ENCODE peak calls at places on chromosomes 16 and 17, in five cellular contexts. One of them, this sample, is unnamed.

GRCh38 chr16:11325404-11326083 is 19.7 kb upstream of the RMI2 start:
- DNase-seq in adipocyte: no peak
- DNase-seq in colonic mucosa: no peak
- DNase-seq in psoas muscle: no peak
- DNase-seq in CD8-positive, alpha-beta memory T cell: no peak
- DNase-seq in this sample: no peak

GRCh38 chr17:75876190-75876937 is 2.0 kb downstream of the TRIM47 start:
- DNase-seq in colonic mucosa: peak; percentile 90
- DNase-seq in adipocyte: no peak
- DNase-seq in CD8-positive, alpha-beta memory T cell: peak; percentile 56
- DNase-seq in psoas muscle: no peak
- DNase-seq in this sample: peak; percentile 92

GRCh38 chr17:337022-337420 is 15.6 kb downstream of the RPH3AL start:
- DNase-seq in colonic mucosa: no peak
- DNase-seq in CD8-positive, alpha-beta memory T cell: no peak
- DNase-seq in adipocyte: no peak
- DNase-seq in psoas muscle: no peak
- DNase-seq in this sample: no peak

GRCh38 chr17:33580215-33580614 is 287.1 kb upstream of the ASIC2 start:
- DNase-seq in psoas muscle: no peak
- DNase-seq in adipocyte: no peak
- DNase-seq in CD8-positive, alpha-beta memory T cell: no peak
- DNase-seq in colonic mucosa: no peak
- DNase-seq in this sample: no peak

GRCh38 chr16:57257455-57258070 is 12.5 kb downstream of the ARL2BP start:
- DNase-seq in colonic mucosa: no peak
- DNase-seq in adipocyte: no peak
- DNase-seq in CD8-positive, alpha-beta memory T cell: no peak
- DNase-seq in psoas muscle: no peak
- DNase-seq in this sample: no peak

GRCh38 chr16:35569413-35569812 is 2110.0 kb downstream of the TP53TG3F start:
- DNase-seq in psoas muscle: no peak
- DNase-seq in colonic mucosa: no peak
- DNase-seq in adipocyte: no peak
- DNase-seq in CD8-positive, alpha-beta memory T cell: no peak
- DNase-seq in this sample: no peak

GRCh38 chr17:3526491-3526890 is 31.1 kb downstream of the TRPV3 start:
- DNase-seq in colonic mucosa: no peak
- DNase-seq in adipocyte: no peak
- DNase-seq in CD8-positive, alpha-beta memory T cell: no peak
- DNase-seq in psoas muscle: no peak
- DNase-seq in this sample: no peak

GRCh38 chr17:72457712-72458111 is 336.9 kb downstream of the SOX9 start:
- DNase-seq in psoas muscle: no peak
- DNase-seq in colonic mucosa: no peak
- DNase-seq in adipocyte: no peak
- DNase-seq in CD8-positive, alpha-beta memory T cell: no peak
- DNase-seq in this sample: no peak

GRCh38 chr17:9817086-9817485 is 4.8 kb downstream of the GSG1L2 start:
- DNase-seq in adipocyte: peak; percentile 2
- DNase-seq in colonic mucosa: no peak
- DNase-seq in CD8-positive, alpha-beta memory T cell: no peak
- DNase-seq in psoas muscle: no peak
- DNase-seq in this sample: peak; percentile 24

GRCh38 chr16:88599092-88599733 is 29.0 kb downstream of the ZC3H18 start:
- DNase-seq in adipocyte: no peak
- DNase-seq in psoas muscle: peak; percentile 87
- DNase-seq in colonic mucosa: peak; percentile 43
- DNase-seq in CD8-positive, alpha-beta memory T cell: no peak
- DNase-seq in this sample: no peak

GRCh38 chr17:61174310-61174709 is 225.3 kb upstream of the TBX2 start:
- DNase-seq in colonic mucosa: no peak
- DNase-seq in adipocyte: no peak
- DNase-seq in CD8-positive, alpha-beta memory T cell: no peak
- DNase-seq in psoas muscle: no peak
- DNase-seq in this sample: no peak

GRCh38 chr16:6694636-6695035 is 638.0 kb upstream of the RBFOX1 start:
- DNase-seq in colonic mucosa: no peak
- DNase-seq in adipocyte: no peak
- DNase-seq in CD8-positive, alpha-beta memory T cell: no peak
- DNase-seq in psoas muscle: no peak
- DNase-seq in this sample: no peak

GRCh38 chr16:1214693-1215092 is 10.4 kb downstream of the TPSG1 start:
- DNase-seq in CD8-positive, alpha-beta memory T cell: no peak
- DNase-seq in adipocyte: no peak
- DNase-seq in psoas muscle: no peak
- DNase-seq in colonic mucosa: no peak
- DNase-seq in this sample: no peak

GRCh38 chr17:72466199-72466598 is 345.4 kb downstream of the SOX9 start:
- DNase-seq in psoas muscle: no peak
- DNase-seq in colonic mucosa: peak; percentile 63
- DNase-seq in adipocyte: peak; percentile 48
- DNase-seq in CD8-positive, alpha-beta memory T cell: no peak
- DNase-seq in this sample: no peak

GRCh38 chr16:2043980-2044451 is 3.6 kb downstream of the NTHL1 start:
- DNase-seq in adipocyte: no peak
- DNase-seq in CD8-positive, alpha-beta memory T cell: no peak
- DNase-seq in psoas muscle: no peak
- DNase-seq in colonic mucosa: peak; percentile 74
- DNase-seq in this sample: peak; percentile 54

GRCh38 chr16:72467157-72467759 is 295.3 kb upstream of the PMFBP1 start:
- DNase-seq in CD8-positive, alpha-beta memory T cell: no peak
- DNase-seq in psoas muscle: no peak
- DNase-seq in colonic mucosa: no peak
- DNase-seq in adipocyte: peak; percentile 78
- DNase-seq in this sample: no peak

GRCh38 chr17:42518046-42518754 is 17.8 kb upstream of the NAGLU start:
- DNase-seq in CD8-positive, alpha-beta memory T cell: no peak
- DNase-seq in colonic mucosa: peak; percentile 87
- DNase-seq in adipocyte: peak; percentile 93
- DNase-seq in psoas muscle: peak; percentile 90
- DNase-seq in this sample: peak; percentile 48

GRCh38 chr17:68431661-68432071 is 25.6 kb downstream of the WIPI1 start:
- DNase-seq in adipocyte: no peak
- DNase-seq in psoas muscle: no peak
- DNase-seq in colonic mucosa: peak; percentile 15
- DNase-seq in CD8-positive, alpha-beta memory T cell: peak; percentile 21
- DNase-seq in this sample: no peak

GRCh38 chr16:82924075-82924854 is 297.5 kb downstream of the CDH13 start:
- DNase-seq in adipocyte: no peak
- DNase-seq in CD8-positive, alpha-beta memory T cell: no peak
- DNase-seq in colonic mucosa: no peak
- DNase-seq in psoas muscle: no peak
- DNase-seq in this sample: no peak

GRCh38 chr17:7632492-7632894 is 2.6 kb downstream of the SHBG start:
- DNase-seq in colonic mucosa: peak; percentile 32
- DNase-seq in adipocyte: peak; percentile 67
- DNase-seq in CD8-positive, alpha-beta memory T cell: no peak
- DNase-seq in psoas muscle: no peak
- DNase-seq in this sample: peak; percentile 46

GRCh38 chr17:72419866-72420774 is 299.3 kb downstream of the SOX9 start:
- DNase-seq in CD8-positive, alpha-beta memory T cell: no peak
- DNase-seq in psoas muscle: no peak
- DNase-seq in colonic mucosa: peak; percentile 61
- DNase-seq in adipocyte: no peak
- DNase-seq in this sample: no peak

GRCh38 chr16:85699628-85700027 is 10.9 kb upstream of the GINS2 start:
- DNase-seq in adipocyte: peak; percentile 34
- DNase-seq in colonic mucosa: no peak
- DNase-seq in CD8-positive, alpha-beta memory T cell: no peak
- DNase-seq in psoas muscle: no peak
- DNase-seq in this sample: no peak

GRCh38 chr17:38454528-38454927 is 26.3 kb downstream of the ARHGAP23 start:
- DNase-seq in colonic mucosa: no peak
- DNase-seq in psoas muscle: peak; percentile 97
- DNase-seq in CD8-positive, alpha-beta memory T cell: no peak
- DNase-seq in adipocyte: peak; percentile 91
- DNase-seq in this sample: no peak

GRCh38 chr17:38457577-38458371 is 29.5 kb downstream of the ARHGAP23 start:
- DNase-seq in CD8-positive, alpha-beta memory T cell: no peak
- DNase-seq in psoas muscle: no peak
- DNase-seq in colonic mucosa: no peak
- DNase-seq in adipocyte: no peak
- DNase-seq in this sample: no peak

GRCh38 chr17:38455288-38455915 is 27.1 kb downstream of the ARHGAP23 start:
- DNase-seq in colonic mucosa: no peak
- DNase-seq in CD8-positive, alpha-beta memory T cell: no peak
- DNase-seq in psoas muscle: no peak
- DNase-seq in adipocyte: no peak
- DNase-seq in this sample: no peak

GRCh38 chr17:38453951-38454421 is 25.7 kb downstream of the ARHGAP23 start:
- DNase-seq in adipocyte: peak; percentile 73
- DNase-seq in psoas muscle: no peak
- DNase-seq in CD8-positive, alpha-beta memory T cell: no peak
- DNase-seq in colonic mucosa: no peak
- DNase-seq in this sample: no peak

DNA sequence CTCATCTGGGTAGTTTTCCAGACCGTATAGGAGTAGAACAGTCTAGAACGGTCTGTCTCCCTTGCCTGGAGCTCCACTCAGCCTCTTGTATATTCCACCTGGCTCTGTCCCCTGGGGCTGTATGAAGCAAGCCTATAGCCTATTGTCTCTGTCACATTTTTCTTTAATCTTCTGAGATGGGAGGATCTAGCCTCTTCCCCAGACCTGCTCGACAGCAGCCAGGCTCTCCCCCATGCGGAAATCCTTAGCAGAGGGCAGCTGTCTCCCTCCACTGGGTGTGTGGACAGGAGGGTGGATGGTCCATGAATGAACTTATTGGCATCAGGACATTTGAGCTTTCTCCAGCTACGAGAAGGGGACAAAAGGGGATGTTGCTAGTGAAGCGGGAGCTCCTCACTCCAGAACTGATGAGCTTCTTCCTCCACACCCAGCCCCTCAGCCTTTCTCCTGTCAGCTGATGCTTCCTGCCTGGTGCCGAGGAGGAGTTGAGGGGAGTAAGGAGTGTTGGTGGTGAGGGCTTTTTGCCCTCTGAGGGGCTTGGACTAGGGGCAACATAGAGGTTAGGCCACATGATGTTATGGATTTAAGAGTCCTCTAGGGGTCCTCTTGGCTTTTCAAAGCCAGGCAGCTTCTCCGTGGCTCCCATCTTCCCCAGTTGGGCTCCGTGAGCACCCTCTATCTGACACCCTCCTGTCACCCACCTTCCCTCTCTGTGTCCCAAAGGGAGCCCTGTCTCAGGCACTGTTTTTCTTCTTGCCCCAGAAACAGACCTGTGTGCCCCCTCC is 28.0 kb downstream of the ARHGAP23 start:
- DNase-seq in CD8-positive, alpha-beta memory T cell: no peak
- DNase-seq in colonic mucosa: no peak
- DNase-seq in adipocyte: peak; percentile 39
- DNase-seq in psoas muscle: no peak
- DNase-seq in this sample: no peak
- H3K4me1 ChIP-seq in CD8-positive, alpha-beta memory T cell: no peaks in the 10 kb centered on the region
- H3K4me1 ChIP-seq in colonic mucosa: no peaks in the 10 kb centered on the region
- H3K4me1 ChIP-seq in adipocyte: peaks cover 17% of the 10 kb centered on the region
- H3K4me1 ChIP-seq in psoas muscle: peaks cover 28% of the 10 kb centered on the region
- H3K4me1 ChIP-seq in this sample: no peaks in the 10 kb centered on the region

GRCh38 chr17:78341559-78342437 is 18.1 kb downstream of the SOCS3 start:
- DNase-seq in colonic mucosa: peak; percentile 79
- DNase-seq in adipocyte: peak; percentile 93
- DNase-seq in psoas muscle: peak; percentile 89
- DNase-seq in CD8-positive, alpha-beta memory T cell: no peak
- DNase-seq in this sample: peak; percentile 79

GRCh38 chr17:78343099-78343432 is 16.8 kb downstream of the SOCS3 start:
- DNase-seq in colonic mucosa: no peak
- DNase-seq in CD8-positive, alpha-beta memory T cell: no peak
- DNase-seq in psoas muscle: peak; percentile 87
- DNase-seq in adipocyte: peak; percentile 93
- DNase-seq in this sample: peak; percentile 45

GRCh38 chr17:78344666-78345065 is 15.2 kb downstream of the SOCS3 start:
- DNase-seq in colonic mucosa: no peak
- DNase-seq in psoas muscle: no peak
- DNase-seq in CD8-positive, alpha-beta memory T cell: no peak
- DNase-seq in adipocyte: no peak
- DNase-seq in this sample: no peak

GRCh38 chr17:78343433-78344201 is 16.3 kb downstream of the SOCS3 start:
- DNase-seq in adipocyte: no peak
- DNase-seq in CD8-positive, alpha-beta memory T cell: peak; percentile 51
- DNase-seq in colonic mucosa: peak; percentile 53
- DNase-seq in psoas muscle: no peak
- DNase-seq in this sample: no peak

GRCh38 chr17:78342438-78343098 is 17.3 kb downstream of the SOCS3 start:
- DNase-seq in colonic mucosa: peak; percentile 62
- DNase-seq in CD8-positive, alpha-beta memory T cell: no peak
- DNase-seq in psoas muscle: peak; percentile 85
- DNase-seq in adipocyte: peak; percentile 90
- DNase-seq in this sample: no peak
- H3K4me3 ChIP-seq in colonic mucosa: peak overlapping the region; percentile 39
- H3K4me3 ChIP-seq in CD8-positive, alpha-beta memory T cell: peak overlapping the region; percentile 54
- H3K4me3 ChIP-seq in psoas muscle: peak overlapping the region; percentile 56
- H3K4me3 ChIP-seq in adipocyte: peak overlapping the region; percentile 69
- H3K4me3 ChIP-seq in this sample: no peak overlapping the region

GRCh38 chr17:81466564-81467472 is 45.8 kb downstream of the ACTG1 start:
- DNase-seq in adipocyte: no peak
- DNase-seq in psoas muscle: no peak
- DNase-seq in colonic mucosa: no peak
- DNase-seq in CD8-positive, alpha-beta memory T cell: no peak
- DNase-seq in this sample: no peak
- H3K4me1 ChIP-seq in adipocyte: peaks cover 12% of the 10 kb centered on the region
- H3K4me1 ChIP-seq in psoas muscle: no peaks in the 10 kb centered on the region
- H3K4me1 ChIP-seq in colonic mucosa: no peaks in the 10 kb centered on the region
- H3K4me1 ChIP-seq in CD8-positive, alpha-beta memory T cell: no peaks in the 10 kb centered on the region
- H3K4me1 ChIP-seq in this sample: no peaks in the 10 kb centered on the region

DNA sequence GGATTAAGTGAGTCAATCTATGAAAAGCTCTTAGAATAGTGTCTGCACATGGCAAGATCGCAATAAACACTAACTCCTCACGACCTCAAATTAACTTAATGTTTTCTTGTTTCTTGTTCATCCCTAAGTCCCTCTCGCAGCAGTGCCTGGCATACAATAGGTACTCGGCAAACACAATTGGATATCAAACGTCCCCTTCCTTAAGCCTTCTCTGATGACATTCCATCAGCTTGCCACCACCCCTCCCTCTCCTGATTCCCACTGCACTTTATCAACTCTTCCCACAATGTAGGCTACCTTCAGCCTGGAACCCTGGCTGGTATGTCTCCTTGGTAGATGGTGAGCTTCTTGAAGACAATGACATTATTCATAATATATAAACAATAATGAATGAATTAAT is 33.3 kb downstream of the CCDC42 start:
- DNase-seq in CD8-positive, alpha-beta memory T cell: no peak
- DNase-seq in colonic mucosa: no peak
- DNase-seq in adipocyte: no peak
- DNase-seq in psoas muscle: no peak
- DNase-seq in this sample: no peak
- H3K4me3 ChIP-seq in CD8-positive, alpha-beta memory T cell: no peak overlapping the region
- H3K4me3 ChIP-seq in colonic mucosa: no peak overlapping the region
- H3K4me3 ChIP-seq in adipocyte: no peak overlapping the region
- H3K4me3 ChIP-seq in psoas muscle: no peak overlapping the region
- H3K4me3 ChIP-seq in this sample: no peak overlapping the region

This sample was measured in pancreas.